ENCODE peak calls at places on chromosomes 5 and 9, in nine cellular contexts. One of them, this sample, is unnamed.

GRCh38 chr5:60196382-60197113 is 303.0 kb upstream of the PDE4D start:
- DNase-seq in central memory CD4-positive, alpha-beta T cell: no peak
- DNase-seq in stimulated activated CD8-positive, alpha-beta memory T cell treated with anti-CD3 and anti-CD28 coated beads, Interleukin-4, amount 100 ng/mL, for 4 hours: no peak
- DNase-seq in M059J: peak; percentile 99
- DNase-seq in GM19239: no peak
- DNase-seq in substantia nigra: no peak
- DNase-seq in anterior cingulate cortex: no peak
- DNase-seq in AG20443: peak; percentile 37
- DNase-seq in HTR-8/SVneo: peak; percentile 70
- DNase-seq in this sample: peak; percentile 92

GRCh38 chr9:126605792-126606482 is 7.8 kb upstream of the LMX1B start:
- DNase-seq in central memory CD4-positive, alpha-beta T cell: no peak
- DNase-seq in stimulated activated CD8-positive, alpha-beta memory T cell treated with anti-CD3 and anti-CD28 coated beads, Interleukin-4, amount 100 ng/mL, for 4 hours: no peak
- DNase-seq in M059J: peak; percentile 60
- DNase-seq in GM19239: no peak
- DNase-seq in substantia nigra: no peak
- DNase-seq in anterior cingulate cortex: no peak
- DNase-seq in AG20443: no peak
- DNase-seq in HTR-8/SVneo: no peak
- DNase-seq in this sample: no peak

GRCh38 chr9:21611896-21612295 is 129.8 kb upstream of the IFNE start:
- DNase-seq in central memory CD4-positive, alpha-beta T cell: peak; percentile 18
- DNase-seq in stimulated activated CD8-positive, alpha-beta memory T cell treated with anti-CD3 and anti-CD28 coated beads, Interleukin-4, amount 100 ng/mL, for 4 hours: no peak
- DNase-seq in M059J: no peak
- DNase-seq in GM19239: no peak
- DNase-seq in substantia nigra: no peak
- DNase-seq in anterior cingulate cortex: no peak
- DNase-seq in AG20443: no peak
- DNase-seq in HTR-8/SVneo: no peak
- DNase-seq in this sample: peak; percentile 64

GRCh38 chr5:14510156-14510734 is 71.3 kb upstream of the OTULINL start:
- DNase-seq in central memory CD4-positive, alpha-beta T cell: no peak
- DNase-seq in stimulated activated CD8-positive, alpha-beta memory T cell treated with anti-CD3 and anti-CD28 coated beads, Interleukin-4, amount 100 ng/mL, for 4 hours: no peak
- DNase-seq in M059J: no peak
- DNase-seq in GM19239: no peak
- DNase-seq in substantia nigra: no peak
- DNase-seq in anterior cingulate cortex: peak; percentile 23
- DNase-seq in AG20443: no peak
- DNase-seq in HTR-8/SVneo: no peak
- DNase-seq in this sample: no peak

GRCh38 chr5:77847129-77847460 is 71.0 kb upstream of the TBCA start:
- DNase-seq in central memory CD4-positive, alpha-beta T cell: no peak
- DNase-seq in stimulated activated CD8-positive, alpha-beta memory T cell treated with anti-CD3 and anti-CD28 coated beads, Interleukin-4, amount 100 ng/mL, for 4 hours: no peak
- DNase-seq in M059J: no peak
- DNase-seq in GM19239: no peak
- DNase-seq in substantia nigra: no peak
- DNase-seq in anterior cingulate cortex: no peak
- DNase-seq in AG20443: no peak
- DNase-seq in HTR-8/SVneo: no peak
- DNase-seq in this sample: no peak

GRCh38 chr5:109951348-109951747 is 261.6 kb downstream of the MAN2A1 start:
- DNase-seq in central memory CD4-positive, alpha-beta T cell: no peak
- DNase-seq in stimulated activated CD8-positive, alpha-beta memory T cell treated with anti-CD3 and anti-CD28 coated beads, Interleukin-4, amount 100 ng/mL, for 4 hours: no peak
- DNase-seq in M059J: no peak
- DNase-seq in GM19239: no peak
- DNase-seq in substantia nigra: no peak
- DNase-seq in anterior cingulate cortex: no peak
- DNase-seq in AG20443: no peak
- DNase-seq in HTR-8/SVneo: no peak
- DNase-seq in this sample: no peak

GRCh38 chr9:123268240-123268949 is at the start of gene STRBP:
- DNase-seq in central memory CD4-positive, alpha-beta T cell: peak; percentile 95
- DNase-seq in stimulated activated CD8-positive, alpha-beta memory T cell treated with anti-CD3 and anti-CD28 coated beads, Interleukin-4, amount 100 ng/mL, for 4 hours: peak; percentile 69
- DNase-seq in M059J: peak; percentile 78
- DNase-seq in GM19239: peak; percentile 98
- DNase-seq in substantia nigra: peak; percentile 55
- DNase-seq in anterior cingulate cortex: peak; percentile 83
- DNase-seq in AG20443: peak; percentile 99
- DNase-seq in HTR-8/SVneo: peak; percentile 80
- DNase-seq in this sample: peak; percentile 99

GRCh38 chr5:69341520-69342161 is 9.0 kb upstream of the CCDC125 start:
- DNase-seq in central memory CD4-positive, alpha-beta T cell: no peak
- DNase-seq in stimulated activated CD8-positive, alpha-beta memory T cell treated with anti-CD3 and anti-CD28 coated beads, Interleukin-4, amount 100 ng/mL, for 4 hours: no peak
- DNase-seq in M059J: no peak
- DNase-seq in GM19239: no peak
- DNase-seq in substantia nigra: no peak
- DNase-seq in anterior cingulate cortex: no peak
- DNase-seq in AG20443: no peak
- DNase-seq in HTR-8/SVneo: no peak
- DNase-seq in this sample: no peak

GRCh38 chr5:134545070-134545868 is 19.8 kb downstream of the JADE2 start:
- DNase-seq in central memory CD4-positive, alpha-beta T cell: peak; percentile 19
- DNase-seq in stimulated activated CD8-positive, alpha-beta memory T cell treated with anti-CD3 and anti-CD28 coated beads, Interleukin-4, amount 100 ng/mL, for 4 hours: no peak
- DNase-seq in M059J: no peak
- DNase-seq in GM19239: no peak
- DNase-seq in substantia nigra: no peak
- DNase-seq in anterior cingulate cortex: no peak
- DNase-seq in AG20443: no peak
- DNase-seq in HTR-8/SVneo: no peak
- DNase-seq in this sample: no peak

GRCh38 chr9:29456940-29457339 is 1883.7 kb upstream of the C9orf72 start:
- DNase-seq in central memory CD4-positive, alpha-beta T cell: no peak
- DNase-seq in stimulated activated CD8-positive, alpha-beta memory T cell treated with anti-CD3 and anti-CD28 coated beads, Interleukin-4, amount 100 ng/mL, for 4 hours: no peak
- DNase-seq in M059J: peak; percentile 73
- DNase-seq in GM19239: no peak
- DNase-seq in substantia nigra: no peak
- DNase-seq in anterior cingulate cortex: no peak
- DNase-seq in AG20443: no peak
- DNase-seq in HTR-8/SVneo: no peak
- DNase-seq in this sample: peak; percentile 1

GRCh38 chr9:131722260-131722659 is 17.6 kb downstream of the RAPGEF1 start:
- DNase-seq in central memory CD4-positive, alpha-beta T cell: no peak
- DNase-seq in stimulated activated CD8-positive, alpha-beta memory T cell treated with anti-CD3 and anti-CD28 coated beads, Interleukin-4, amount 100 ng/mL, for 4 hours: no peak
- DNase-seq in M059J: no peak
- DNase-seq in GM19239: no peak
- DNase-seq in substantia nigra: no peak
- DNase-seq in anterior cingulate cortex: no peak
- DNase-seq in AG20443: no peak
- DNase-seq in HTR-8/SVneo: no peak
- DNase-seq in this sample: no peak

GRCh38 chr5:167720676-167721260 is 570.7 kb upstream of the WWC1 start:
- DNase-seq in central memory CD4-positive, alpha-beta T cell: no peak
- DNase-seq in stimulated activated CD8-positive, alpha-beta memory T cell treated with anti-CD3 and anti-CD28 coated beads, Interleukin-4, amount 100 ng/mL, for 4 hours: no peak
- DNase-seq in M059J: peak; percentile 32
- DNase-seq in GM19239: no peak
- DNase-seq in substantia nigra: no peak
- DNase-seq in anterior cingulate cortex: no peak
- DNase-seq in AG20443: peak; percentile 39
- DNase-seq in HTR-8/SVneo: no peak
- DNase-seq in this sample: no peak

GRCh38 chr5:143336485-143336884 is 67.0 kb downstream of the NR3C1 start:
- DNase-seq in central memory CD4-positive, alpha-beta T cell: no peak
- DNase-seq in stimulated activated CD8-positive, alpha-beta memory T cell treated with anti-CD3 and anti-CD28 coated beads, Interleukin-4, amount 100 ng/mL, for 4 hours: no peak
- DNase-seq in M059J: no peak
- DNase-seq in GM19239: no peak
- DNase-seq in substantia nigra: no peak
- DNase-seq in anterior cingulate cortex: no peak
- DNase-seq in AG20443: no peak
- DNase-seq in HTR-8/SVneo: no peak
- DNase-seq in this sample: no peak

GRCh38 chr5:42715791-42716190 is 40.8 kb upstream of the CCDC152 start:
- DNase-seq in central memory CD4-positive, alpha-beta T cell: no peak
- DNase-seq in stimulated activated CD8-positive, alpha-beta memory T cell treated with anti-CD3 and anti-CD28 coated beads, Interleukin-4, amount 100 ng/mL, for 4 hours: no peak
- DNase-seq in M059J: peak; percentile 71
- DNase-seq in GM19239: no peak
- DNase-seq in substantia nigra: no peak
- DNase-seq in anterior cingulate cortex: no peak
- DNase-seq in AG20443: peak; percentile 31
- DNase-seq in HTR-8/SVneo: no peak
- DNase-seq in this sample: no peak

GRCh38 chr9:16637218-16637617 is 233.3 kb downstream of the BNC2 start:
- DNase-seq in central memory CD4-positive, alpha-beta T cell: no peak
- DNase-seq in stimulated activated CD8-positive, alpha-beta memory T cell treated with anti-CD3 and anti-CD28 coated beads, Interleukin-4, amount 100 ng/mL, for 4 hours: no peak
- DNase-seq in M059J: no peak
- DNase-seq in GM19239: no peak
- DNase-seq in substantia nigra: no peak
- DNase-seq in anterior cingulate cortex: no peak
- DNase-seq in AG20443: no peak
- DNase-seq in HTR-8/SVneo: no peak
- DNase-seq in this sample: no peak

GRCh38 chr5:159504106-159504856 is 174.0 kb upstream of the IL12B start:
- DNase-seq in central memory CD4-positive, alpha-beta T cell: no peak
- DNase-seq in stimulated activated CD8-positive, alpha-beta memory T cell treated with anti-CD3 and anti-CD28 coated beads, Interleukin-4, amount 100 ng/mL, for 4 hours: no peak
- DNase-seq in M059J: peak; percentile 26
- DNase-seq in GM19239: no peak
- DNase-seq in substantia nigra: no peak
- DNase-seq in anterior cingulate cortex: no peak
- DNase-seq in AG20443: peak; percentile 29
- DNase-seq in HTR-8/SVneo: no peak
- DNase-seq in this sample: no peak

GRCh38 chr5:141876628-141877477 is 1.4 kb downstream of the PCDH1 start:
- DNase-seq in central memory CD4-positive, alpha-beta T cell: no peak
- DNase-seq in stimulated activated CD8-positive, alpha-beta memory T cell treated with anti-CD3 and anti-CD28 coated beads, Interleukin-4, amount 100 ng/mL, for 4 hours: no peak
- DNase-seq in M059J: peak; percentile 19
- DNase-seq in GM19239: no peak
- DNase-seq in substantia nigra: no peak
- DNase-seq in anterior cingulate cortex: no peak
- DNase-seq in AG20443: no peak
- DNase-seq in HTR-8/SVneo: no peak
- DNase-seq in this sample: peak; percentile 47

GRCh38 chr5:125683669-125684068 is 739.5 kb upstream of the GRAMD2B start:
- DNase-seq in central memory CD4-positive, alpha-beta T cell: no peak
- DNase-seq in stimulated activated CD8-positive, alpha-beta memory T cell treated with anti-CD3 and anti-CD28 coated beads, Interleukin-4, amount 100 ng/mL, for 4 hours: no peak
- DNase-seq in M059J: no peak
- DNase-seq in GM19239: no peak
- DNase-seq in substantia nigra: no peak
- DNase-seq in anterior cingulate cortex: no peak
- DNase-seq in AG20443: no peak
- DNase-seq in HTR-8/SVneo: no peak
- DNase-seq in this sample: no peak

GRCh38 chr9:110050925-110051355 is 157.0 kb downstream of the C9orf152 start:
- DNase-seq in central memory CD4-positive, alpha-beta T cell: no peak
- DNase-seq in stimulated activated CD8-positive, alpha-beta memory T cell treated with anti-CD3 and anti-CD28 coated beads, Interleukin-4, amount 100 ng/mL, for 4 hours: no peak
- DNase-seq in M059J: peak; percentile 99
- DNase-seq in GM19239: no peak
- DNase-seq in substantia nigra: no peak
- DNase-seq in anterior cingulate cortex: no peak
- DNase-seq in AG20443: peak; percentile 77
- DNase-seq in HTR-8/SVneo: peak; percentile 81
- DNase-seq in this sample: peak; percentile 94

GRCh38 chr5:150000990-150001659 is 586 bp downstream of the HMGXB3 start:
- DNase-seq in central memory CD4-positive, alpha-beta T cell: peak; percentile 30
- DNase-seq in stimulated activated CD8-positive, alpha-beta memory T cell treated with anti-CD3 and anti-CD28 coated beads, Interleukin-4, amount 100 ng/mL, for 4 hours: no peak
- DNase-seq in M059J: peak; percentile 50
- DNase-seq in GM19239: no peak
- DNase-seq in substantia nigra: no peak
- DNase-seq in anterior cingulate cortex: no peak
- DNase-seq in AG20443: peak; percentile 78
- DNase-seq in HTR-8/SVneo: no peak
- DNase-seq in this sample: peak; percentile 54

GRCh38 chr9:74875656-74876055 is 12.1 kb downstream of the TRPM6 start:
- DNase-seq in central memory CD4-positive, alpha-beta T cell: no peak
- DNase-seq in stimulated activated CD8-positive, alpha-beta memory T cell treated with anti-CD3 and anti-CD28 coated beads, Interleukin-4, amount 100 ng/mL, for 4 hours: no peak
- DNase-seq in M059J: no peak
- DNase-seq in GM19239: no peak
- DNase-seq in substantia nigra: no peak
- DNase-seq in anterior cingulate cortex: no peak
- DNase-seq in AG20443: no peak
- DNase-seq in HTR-8/SVneo: no peak
- DNase-seq in this sample: no peak

GRCh38 chr9:87503970-87504369 is 6.3 kb downstream of the DAPK1 start:
- DNase-seq in central memory CD4-positive, alpha-beta T cell: no peak
- DNase-seq in stimulated activated CD8-positive, alpha-beta memory T cell treated with anti-CD3 and anti-CD28 coated beads, Interleukin-4, amount 100 ng/mL, for 4 hours: no peak
- DNase-seq in M059J: no peak
- DNase-seq in GM19239: no peak
- DNase-seq in substantia nigra: no peak
- DNase-seq in anterior cingulate cortex: no peak
- DNase-seq in AG20443: no peak
- DNase-seq in HTR-8/SVneo: no peak
- DNase-seq in this sample: no peak

GRCh38 chr9:131697097-131697496 is 42.8 kb downstream of the RAPGEF1 start:
- DNase-seq in central memory CD4-positive, alpha-beta T cell: no peak
- DNase-seq in stimulated activated CD8-positive, alpha-beta memory T cell treated with anti-CD3 and anti-CD28 coated beads, Interleukin-4, amount 100 ng/mL, for 4 hours: no peak
- DNase-seq in M059J: peak; percentile 56
- DNase-seq in GM19239: no peak
- DNase-seq in substantia nigra: no peak
- DNase-seq in anterior cingulate cortex: peak; percentile 38
- DNase-seq in AG20443: no peak
- DNase-seq in HTR-8/SVneo: no peak
- DNase-seq in this sample: no peak

GRCh38 chr5:16615737-16616535 is 861 bp downstream of the RETREG1 start:
- DNase-seq in central memory CD4-positive, alpha-beta T cell: no peak
- DNase-seq in stimulated activated CD8-positive, alpha-beta memory T cell treated with anti-CD3 and anti-CD28 coated beads, Interleukin-4, amount 100 ng/mL, for 4 hours: no peak
- DNase-seq in M059J: no peak
- DNase-seq in GM19239: no peak
- DNase-seq in substantia nigra: no peak
- DNase-seq in anterior cingulate cortex: no peak
- DNase-seq in AG20443: no peak
- DNase-seq in HTR-8/SVneo: no peak
- DNase-seq in this sample: peak; percentile 17

GRCh38 chr5:64792474-64792873 is 23.7 kb downstream of the CWC27 start:
- DNase-seq in central memory CD4-positive, alpha-beta T cell: no peak
- DNase-seq in stimulated activated CD8-positive, alpha-beta memory T cell treated with anti-CD3 and anti-CD28 coated beads, Interleukin-4, amount 100 ng/mL, for 4 hours: no peak
- DNase-seq in M059J: no peak
- DNase-seq in GM19239: no peak
- DNase-seq in substantia nigra: no peak
- DNase-seq in anterior cingulate cortex: no peak
- DNase-seq in AG20443: no peak
- DNase-seq in HTR-8/SVneo: no peak
- DNase-seq in this sample: no peak

GRCh38 chr9:90880066-90880465 is 78.4 kb downstream of the SYK start:
- DNase-seq in central memory CD4-positive, alpha-beta T cell: no peak
- DNase-seq in stimulated activated CD8-positive, alpha-beta memory T cell treated with anti-CD3 and anti-CD28 coated beads, Interleukin-4, amount 100 ng/mL, for 4 hours: no peak
- DNase-seq in M059J: no peak
- DNase-seq in GM19239: no peak
- DNase-seq in substantia nigra: no peak
- DNase-seq in anterior cingulate cortex: no peak
- DNase-seq in AG20443: no peak
- DNase-seq in HTR-8/SVneo: no peak
- DNase-seq in this sample: no peak

This sample was measured in RWPE1.